ENCODE peak calls at places on chromosomes 5 and 9, in nine cellular contexts. S is HTR-8/SVneo; C is activated naive CD4-positive, alpha-beta T cell treated with Interleukin-2 at 50 U/mL for 16 hours; Y is naive thymus-derived CD4-positive, alpha-beta T cell; U is OCI-M1; R is stimulated activated CD4-positive, alpha-beta T cell treated with anti-CD3 and anti-CD28 coated beads, TNF-alpha, amount 100 ng/mL, for 24 hours; M is esophagus muscularis mucosa; Q is effector memory CD8-positive, alpha-beta T cell; P is Kasumi-1. G is an unnamed sample.

GRCh38 chr9:127128341-127129072 is 6.1 kb upstream of the ANGPTL2 start:
- DNase-seq in S (no peak), C (no peak), Y (no peak), U (no peak), R (no peak), M (no peak), Q (no peak), P (no peak), G (peak; percentile 64)

GRCh38 chr9:128621730-128622455 is 34.8 kb downstream of the DYNC2I2 start:
- DNase-seq in S (no peak), C (no peak), Y (no peak), U (no peak), R (no peak), M (no peak), Q (no peak), P (no peak), G (no peak)

GRCh38 chr5:138685052-138685755 is 68.0 kb upstream of the CTNNA1 start:
- DNase-seq in S (no peak), C (no peak), Y (no peak), U (peak; percentile 92), R (no peak), M (no peak), Q (no peak), P (no peak), G (no peak)

GRCh38 chr5:149205625-149206523 is 64.6 kb downstream of the ABLIM3 start:
- DNase-seq in S (no peak), C (no peak), Y (no peak), U (no peak), R (no peak), M (no peak), Q (no peak), P (no peak), G (peak; percentile 30)

GRCh38 chr9:27258662-27259061 is 38.3 kb downstream of the EQTN start:
- DNase-seq in S (no peak), C (no peak), Y (no peak), U (no peak), R (no peak), M (no peak), Q (no peak), P (no peak), G (no peak)

GRCh38 chr5:73115399-73116051 is 4.8 kb upstream of the TMEM171 start:
- DNase-seq in S (peak; percentile 38), C (no peak), Y (no peak), U (peak; percentile 7), R (no peak), M (peak; percentile 82), Q (no peak), P (no peak), G (no peak)

GRCh38 chr5:143248822-143249579 is 154.5 kb downstream of the NR3C1 start:
- DNase-seq in S (no peak), C (no peak), Y (no peak), U (peak; percentile 75), R (no peak), M (no peak), Q (no peak), P (no peak), G (no peak)

GRCh38 chr5:110054240-110054639 is 364.5 kb downstream of the MAN2A1 start:
- DNase-seq in S (no peak), C (peak; percentile 48), Y (peak; percentile 85), U (peak; percentile 92), R (peak; percentile 35), M (no peak), Q (peak; percentile 68), P (peak; percentile 76), G (peak; percentile 28)

GRCh38 chr9:21434202-21435014 is 5.8 kb upstream of the IFNA1 start:
- DNase-seq in S (peak; percentile 7), C (peak; percentile 25), Y (peak; percentile 20), U (peak; percentile 67), R (peak; percentile 14), M (no peak), Q (peak; percentile 41), P (peak; percentile 43), G (peak; percentile 89)

GRCh38 chr5:152332696-152333095 is 72.4 kb downstream of the NMUR2 start:
- DNase-seq in S (no peak), C (no peak), Y (no peak), U (no peak), R (no peak), M (peak; percentile 50), Q (no peak), P (no peak), G (no peak)

GRCh38 chr5:105409695-105410094 is 1847.1 kb upstream of the NUDT12 start:
- DNase-seq in S (no peak), C (no peak), Y (no peak), U (no peak), R (no peak), M (no peak), Q (no peak), P (no peak), G (no peak)